ENCODE peak calls at places on chromosome 1, in seven cellular contexts. Y is RWPE1, V is HCT116, U is HFF-Myc, E is neural progenitor cell, C is lower lobe of right lung, K is MM.1S. J is an unnamed sample.
A peak's percentile ranks its signal among the peaks of the same experiment; 100 is the strongest.

GRCh38 chr1:179298952-179299351 is 5.4 kb downstream of the SOAT1 start:
- DNase-seq in Y (no peak), V (no peak), U (no peak), E (no peak), C (no peak), K (no peak), J (no peak)

GRCh38 chr1:161115132-161115711 is 2.6 kb downstream of the PFDN2 start:
- DNase-seq in Y (peak; percentile 90), V (peak; percentile 95), U (no peak), E (no peak), C (no peak), K (no peak), J (no peak)

GRCh38 chr1:47708658-47709301 is 270.9 kb downstream of the FOXD2 start:
- DNase-seq in Y (no peak), V (no peak), U (no peak), E (peak; percentile 88), C (no peak), K (no peak), J (peak; percentile 60)

GRCh38 chr1:4224687-4225086 is 324.6 kb upstream of the C1orf174 start:
- DNase-seq in Y (no peak), V (no peak), U (no peak), E (no peak), C (no peak), K (no peak), J (no peak)

GRCh38 chr1:26337625-26338024 is 16.3 kb downstream of the CRYBG2 start:
- DNase-seq in Y (no peak), V (no peak), U (no peak), E (no peak), C (no peak), K (no peak), J (no peak)

GRCh38 chr1:83516369-83516768 is 482.6 kb downstream of the TTLL7 start:
- DNase-seq in Y (no peak), V (no peak), U (peak; percentile 82), E (no peak), C (no peak), K (no peak), J (no peak)

GRCh38 chr1:3556336-3556735 is 55.0 kb downstream of the MEGF6 start:
- DNase-seq in Y (no peak), V (no peak), U (no peak), E (no peak), C (no peak), K (no peak), J (no peak)

GRCh38 chr1:3491291-3492246 is 37.1 kb downstream of the ARHGEF16 start:
- DNase-seq in Y (peak; percentile 66), V (peak; percentile 19), U (no peak), E (peak; percentile 81), C (peak; percentile 84), K (peak; percentile 59), J (peak; percentile 94)

GRCh38 chr1:14850563-14850962 is 252.1 kb downstream of the KAZN start:
- DNase-seq in Y (peak; percentile 20), V (peak; percentile 6), U (no peak), E (no peak), C (no peak), K (peak; percentile 59), J (no peak)

GRCh38 chr1:22408180-22408579 is 43.5 kb upstream of the ZBTB40 start:
- DNase-seq in Y (no peak), V (no peak), U (no peak), E (no peak), C (no peak), K (no peak), J (no peak)

GRCh38 chr1:100219879-100220278 is 29.8 kb downstream of the DBT start:
- DNase-seq in Y (no peak), V (no peak), U (no peak), E (no peak), C (no peak), K (no peak), J (no peak)

GRCh38 chr1:68542586-68542985 is 45.7 kb upstream of the DEPDC1 start:
- DNase-seq in Y (peak; percentile 20), V (no peak), U (no peak), E (no peak), C (no peak), K (no peak), J (no peak)

GRCh38 chr1:17861685-17862084 is 106.6 kb downstream of the ACTL8 start:
- DNase-seq in Y (no peak), V (no peak), U (no peak), E (peak; percentile 42), C (no peak), K (no peak), J (no peak)

GRCh38 chr1:237133921-237134320 is 91.9 kb downstream of the RYR2 start:
- DNase-seq in Y (no peak), V (no peak), U (no peak), E (no peak), C (no peak), K (no peak), J (no peak)

GRCh38 chr1:178055093-178055492 is 38.8 kb upstream of the RASAL2 start:
- DNase-seq in Y (peak; percentile 45), V (no peak), U (no peak), E (peak; percentile 57), C (peak; percentile 72), K (peak; percentile 12), J (peak; percentile 29)

GRCh38 chr1:62271932-62272728 is 47.1 kb downstream of the KANK4 start:
- DNase-seq in Y (no peak), V (no peak), U (peak; percentile 30), E (peak; percentile 38), C (no peak), K (no peak), J (no peak)

GRCh38 chr1:51266791-51267190 is 30.7 kb downstream of the RNF11 start:
- DNase-seq in Y (no peak), V (no peak), U (no peak), E (no peak), C (no peak), K (no peak), J (no peak)

GRCh38 chr1:178659789-178660208 is 65.2 kb upstream of the RALGPS2 start:
- DNase-seq in Y (no peak), V (no peak), U (no peak), E (no peak), C (no peak), K (no peak), J (no peak)

GRCh38 chr1:203135636-203136305 is 8.2 kb downstream of the ADORA1 start:
- DNase-seq in Y (no peak), V (no peak), U (no peak), E (no peak), C (no peak), K (no peak), J (no peak)

GRCh38 chr1:236904874-236905741 is 99.1 kb downstream of the MT1HL1 start:
- DNase-seq in Y (peak; percentile 87), V (peak; percentile 70), U (peak; percentile 20), E (no peak), C (no peak), K (no peak), J (no peak)

GRCh38 chr1:26234644-26235384 is 814 bp downstream of the CEP85 start:
- DNase-seq in Y (peak; percentile 45), V (no peak), U (no peak), E (peak; percentile 85), C (no peak), K (peak; percentile 33), J (no peak)

GRCh38 chr1:16905112-16905855 is 9.5 kb downstream of the RNU1-2 start:
- DNase-seq in Y (peak; percentile 76), V (peak; percentile 92), U (peak; percentile 90), E (peak; percentile 76), C (no peak), K (peak; percentile 85), J (peak; percentile 37)

GRCh38 chr1:44672254-44672955 is 1.9 kb downstream of the TMEM53 start:
- DNase-seq in Y (no peak), V (no peak), U (no peak), E (peak; percentile 49), C (peak; percentile 66), K (no peak), J (no peak)

GRCh38 chr1:102566182-102566581 is 542.1 kb downstream of the COL11A1 start:
- DNase-seq in Y (no peak), V (no peak), U (no peak), E (no peak), C (no peak), K (no peak), J (no peak)

DNA sequence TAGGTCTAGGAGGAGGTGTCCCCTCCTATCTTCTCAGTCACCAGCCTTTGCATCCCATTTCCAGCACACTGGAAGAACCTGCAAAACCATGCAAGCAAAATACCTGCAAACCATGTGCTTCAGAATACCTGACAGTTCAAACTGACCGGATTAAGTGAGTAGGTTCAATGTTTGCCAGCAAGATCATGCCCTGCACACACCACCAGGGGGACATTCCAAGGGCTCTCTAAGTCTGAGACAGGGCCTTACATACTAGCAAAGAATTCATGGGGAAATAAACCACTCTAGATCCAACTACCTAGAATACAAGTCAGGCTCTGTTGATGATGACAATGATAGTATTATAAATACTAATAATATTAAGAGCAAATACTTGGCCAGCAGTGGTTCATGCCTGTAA is 27.6 kb downstream of the INPP5B start:
- DNase-seq in Y (no peak), V (peak; percentile 24), U (no peak), E (peak; percentile 46), C (no peak), K (no peak), J (no peak)
- TF ChIP-seq CTCF in Y (no peak), V (peak; percentile 78), U (peak; percentile 63), E (peak; percentile 61), C (no peak), K (peak; percentile 37), J (peak; percentile 45)

DNA sequence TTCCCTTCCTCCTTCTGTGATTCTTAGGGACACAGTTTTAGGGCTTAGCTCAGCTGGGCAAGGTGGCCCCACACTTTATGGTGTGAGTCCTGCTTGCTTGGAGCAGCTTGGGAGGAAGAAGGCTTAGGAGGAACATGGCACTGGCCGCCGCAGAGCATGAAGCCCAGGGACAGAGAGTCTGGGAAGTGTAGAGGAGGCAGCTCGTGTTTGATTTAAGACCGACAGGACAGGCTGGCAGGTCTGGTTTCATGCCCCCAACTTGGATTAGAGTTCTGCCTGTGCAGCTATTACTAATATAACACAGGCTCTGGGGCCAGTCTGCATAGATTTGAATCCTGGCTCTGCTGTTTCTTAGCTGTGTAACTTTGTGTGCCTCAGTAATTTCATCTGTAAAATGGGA is 229.4 kb upstream of the CSF3R start:
- DNase-seq in Y (no peak), V (no peak), U (no peak), E (no peak), C (no peak), K (no peak), J (no peak)
- TF ChIP-seq CTCF in Y (no peak), V (no peak), U (no peak), E (no peak), C (no peak), K (no peak), J (no peak)

DNA sequence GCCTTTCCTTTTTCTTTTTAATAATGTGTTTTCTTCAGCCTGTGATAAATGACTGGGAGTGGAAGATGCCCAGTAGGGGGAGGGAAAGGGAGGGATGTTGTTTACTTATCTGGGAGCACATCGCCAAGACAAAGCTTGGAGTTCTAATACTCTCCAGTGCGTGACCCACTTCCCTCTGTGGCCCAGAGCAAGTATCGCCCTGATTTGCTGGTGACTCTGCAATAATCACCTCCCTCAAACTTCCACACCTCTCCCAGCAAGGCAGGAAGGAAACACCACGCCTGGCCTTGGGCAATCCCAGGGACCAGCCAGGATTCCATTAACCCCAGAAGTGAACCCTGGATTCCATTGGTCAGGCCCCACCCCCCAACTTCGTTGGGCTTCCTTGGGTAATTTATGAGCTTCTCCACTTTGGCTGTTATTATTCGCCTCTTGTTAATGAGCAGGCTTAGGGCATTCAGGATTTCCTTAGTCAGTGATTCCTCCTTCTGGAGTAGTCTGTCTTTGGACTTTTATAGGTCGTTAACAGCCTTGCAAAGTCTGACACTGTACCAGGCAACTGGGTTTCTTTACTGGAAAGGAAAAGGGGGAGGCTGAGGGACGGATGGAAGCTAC is 24.3 kb upstream of the GRHL3 start:
- DNase-seq in Y (peak; percentile 90), V (no peak), U (peak; percentile 67), E (peak; percentile 39), C (peak; percentile 55), K (no peak), J (peak; percentile 61)
- TF ChIP-seq CTCF in Y (no peak), V (no peak), U (peak; percentile 32), E (peak; percentile 11), C (peak; percentile 6), K (no peak), J (no peak)

GRCh38 chr1:181452746-181453145 is 30.6 kb upstream of the CACNA1E start:
- DNase-seq in Y (no peak), V (no peak), U (no peak), E (no peak), C (no peak), K (no peak), J (no peak)
- TF ChIP-seq CTCF in Y (no peak), V (no peak), U (no peak), E (no peak), C (no peak), K (no peak), J (no peak)

J was measured in nephron progenitor cell.